ENCODE peak calls at places on chromosomes 16 and 17, in nine cellular contexts. G, U, W, J, R, C, H, V and K are unnamed samples.

GRCh38 chr17:57210224-57210553 is 46.1 kb upstream of the MSI2 start:
- DNase-seq in R (peak), C (no peak), G (no peak), W (no peak), U (no peak), H (no peak), J (no peak), V (no peak), K (no peak)

GRCh38 chr17:60601443-60602384 is 1.7 kb downstream of the PPM1D start:
- DNase-seq in G (peak), H (peak), J (peak), U (peak), W (no peak), R (peak), V (peak), C (peak), K (peak)

GRCh38 chr17:74566132-74566753 is 1.1 kb downstream of the CD300H start:
- DNase-seq in J (peak), C (peak), U (no peak), G (peak), W (no peak), H (peak), R (no peak), V (no peak), K (no peak)

GRCh38 chr17:44892250-44892649 is 7.0 kb downstream of the EFTUD2 start:
- DNase-seq in C (no peak), J (no peak), R (no peak), U (no peak), V (no peak), W (no peak), G (no peak), H (no peak), K (no peak)

GRCh38 chr17:2776589-2777241 is 19.5 kb upstream of the RAP1GAP2 start:
- DNase-seq in R (no peak), G (no peak), C (no peak), U (no peak), H (peak), W (no peak), V (peak), J (no peak), K (peak)

GRCh38 chr17:30543456-30543855 is 66.2 kb downstream of the GOSR1 start:
- DNase-seq in G (no peak), U (no peak), V (no peak), R (peak), J (no peak), H (no peak), C (no peak), W (no peak), K (no peak)

GRCh38 chr17:78337244-78338109 is 22.4 kb downstream of the SOCS3 start:
- DNase-seq in C (no peak), W (no peak), R (no peak), H (no peak), V (no peak), U (no peak), J (no peak), G (no peak), K (no peak)

GRCh38 chr17:20072692-20072992 is 63.5 kb downstream of the SPECC1 start:
- DNase-seq in R (no peak), G (no peak), W (no peak), J (no peak), H (peak), V (peak), U (no peak), C (no peak), K (no peak)

GRCh38 chr17:61689610-61690180 is 98.7 kb upstream of the NACA2 start:
- DNase-seq in U (no peak), C (no peak), J (no peak), W (no peak), R (peak), H (no peak), G (no peak), V (no peak), K (no peak)

GRCh38 chr17:82356845-82357355 is 2.1 kb upstream of the TEX19 start:
- DNase-seq in H (no peak), U (no peak), J (no peak), C (no peak), R (no peak), V (peak), G (no peak), W (no peak), K (no peak)

GRCh38 chr17:43449470-43450202 is 34.1 kb upstream of the DHX8 start:
- DNase-seq in V (no peak), H (no peak), C (no peak), G (no peak), W (no peak), R (no peak), U (no peak), J (no peak), K (no peak)

GRCh38 chr17:33594000-33594399 is 300.9 kb upstream of the ASIC2 start:
- DNase-seq in V (no peak), H (no peak), C (no peak), R (no peak), W (no peak), U (no peak), G (no peak), J (no peak), K (no peak)

GRCh38 chr17:78981010-78981888 is 1.5 kb upstream of the LGALS3BP start:
- DNase-seq in R (no peak), W (no peak), G (no peak), J (no peak), H (no peak), C (no peak), U (no peak), V (no peak), K (no peak)

GRCh38 chr17:35287286-35287811 is 44.5 kb downstream of the SLFN5 start:
- DNase-seq in R (no peak), V (no peak), H (no peak), G (no peak), J (no peak), C (no peak), U (no peak), W (no peak), K (no peak)

GRCh38 chr17:58059141-58059540 is 24.1 kb upstream of the DYNLL2 start:
- DNase-seq in G (no peak), V (peak), W (no peak), R (no peak), H (peak), U (no peak), J (no peak), C (no peak), K (no peak)

GRCh38 chr16:89572478-89573205 is 2.9 kb upstream of the CPNE7 start:
- DNase-seq in C (no peak), H (no peak), U (no peak), J (no peak), W (no peak), V (no peak), R (no peak), G (no peak), K (no peak)

GRCh38 chr16:23124315-23124714 is 24.9 kb downstream of the USP31 start:
- DNase-seq in H (no peak), U (no peak), W (no peak), V (no peak), G (no peak), J (no peak), C (no peak), R (no peak), K (no peak)

GRCh38 chr16:85573696-85574641 is 39.2 kb upstream of the GSE1 start:
- DNase-seq in C (peak), W (no peak), U (no peak), J (no peak), V (peak), G (no peak), H (no peak), R (peak), K (no peak)

GRCh38 chr16:740459-740763 is 386 bp downstream of the CIAO3 start:
- DNase-seq in V (no peak), R (no peak), H (no peak), J (no peak), G (no peak), W (no peak), C (no peak), U (no peak), K (no peak)

GRCh38 chr17:7742729-7743128 is 25.2 kb downstream of the DNAH2 start:
- DNase-seq in J (no peak), U (no peak), W (no peak), R (no peak), C (no peak), G (no peak), H (no peak), V (no peak), K (no peak)

GRCh38 chr16:57526498-57526897 is 9.9 kb downstream of the CCDC102A start:
- DNase-seq in H (no peak), J (no peak), W (no peak), V (no peak), U (no peak), C (no peak), R (no peak), G (no peak), K (no peak)

GRCh38 chr17:413016-413350 is 60.4 kb upstream of the RPH3AL start:
- DNase-seq in C (no peak), U (no peak), G (no peak), R (no peak), J (no peak), W (no peak), V (no peak), H (no peak), K (peak)

GRCh38 chr17:4938670-4939553 is 934 bp downstream of the SLC25A11 start:
- DNase-seq in R (no peak), H (no peak), W (no peak), C (no peak), G (no peak), V (no peak), U (no peak), J (no peak), K (no peak)

GRCh38 chr16:35570946-35571345 is 2111.5 kb downstream of the TP53TG3F start:
- DNase-seq in U (no peak), G (no peak), V (no peak), W (no peak), H (no peak), R (no peak), J (no peak), C (no peak), K (no peak)

GRCh38 chr17:42508426-42509164 is 27.4 kb upstream of the NAGLU start:
- DNase-seq in U (no peak), G (no peak), H (no peak), R (peak), W (no peak), C (no peak), J (no peak), V (no peak), K (no peak)

GRCh38 chr17:40495140-40495539 is 6.3 kb downstream of the TNS4 start:
- DNase-seq in H (no peak), W (no peak), U (no peak), V (no peak), R (no peak), G (no peak), J (no peak), C (no peak), K (no peak)

GRCh38 chr16:66660422-66661209 is 35.9 kb downstream of the CMTM4 start:
- DNase-seq in U (no peak), H (no peak), W (no peak), G (no peak), V (no peak), C (peak), J (peak), R (peak), K (no peak)

GRCh38 chr16:22139008-22139407 is 23.3 kb upstream of the SDR42E2 start:
- DNase-seq in G (no peak), R (no peak), U (no peak), J (no peak), V (no peak), H (no peak), C (no peak), W (no peak), K (no peak)

GRCh38 chr16:85541181-85541580 is 71.9 kb upstream of the GSE1 start:
- DNase-seq in W (no peak), J (no peak), H (no peak), U (no peak), G (no peak), C (no peak), V (peak), R (no peak), K (no peak)

GRCh38 chr17:77279448-77280303 is 138.9 kb downstream of the SEC14L1 start:
- DNase-seq in G (no peak), R (no peak), U (no peak), H (no peak), V (no peak), W (no peak), J (peak), C (peak), K (no peak)